ENCODE peak calls at places on chromosome X, in four cellular contexts. G, J, Y and I are unnamed samples.

GRCh38 chrX:131792356-131792749 is 230.7 kb upstream of the STK26 start:
- DNase-seq in J (no peak), Y (no peak), G (peak), I (peak)

GRCh38 chrX:118156953-118157608 is 40.5 kb upstream of the KLHL13 start:
- DNase-seq in Y (no peak), J (no peak), G (no peak), I (no peak)

GRCh38 chrX:17464196-17464595 is 89.2 kb downstream of the NHS start:
- DNase-seq in G (no peak), Y (no peak), J (no peak), I (no peak)

GRCh38 chrX:150926304-150926703 is 27.8 kb upstream of the CD99L2 start:
- DNase-seq in Y (no peak), G (no peak), J (no peak), I (no peak)

GRCh38 chrX:39705299-39705698 is 392.5 kb downstream of the BCOR start:
- DNase-seq in G (peak), Y (peak), J (peak), I (no peak)

GRCh38 chrX:133980832-133981588 is 4.4 kb downstream of the GPC3 start:
- DNase-seq in Y (no peak), J (no peak), G (no peak), I (no peak)

GRCh38 chrX:19846995-19847790 is 40.2 kb downstream of the SH3KBP1 start:
- DNase-seq in G (no peak), Y (no peak), J (no peak), I (no peak)

GRCh38 chrX:12981880-12982279 is 7.0 kb downstream of the TMSB4X start:
- DNase-seq in J (no peak), Y (no peak), G (no peak), I (no peak)

GRCh38 chrX:53317365-53318069 is 36.1 kb upstream of the IQSEC2 start:
- DNase-seq in J (no peak), Y (peak), G (peak), I (peak)

GRCh38 chrX:37678574-37678973 is 7.0 kb upstream of the XK start:
- DNase-seq in J (no peak), Y (no peak), G (no peak), I (no peak)

GRCh38 chrX:84188320-84188834 is 378 bp upstream of the RPS6KA6 start:
- DNase-seq in J (no peak), G (peak), Y (peak), I (peak)

GRCh38 chrX:132023896-132024386 is 839 bp downstream of the STK26 start:
- DNase-seq in Y (no peak), J (no peak), G (no peak), I (no peak)

GRCh38 chrX:23317799-23318724 is 16.6 kb upstream of the PTCHD1 start:
- DNase-seq in Y (no peak), G (no peak), J (no peak), I (no peak)

GRCh38 chrX:20481632-20482031 is 214.9 kb upstream of the RPS6KA3 start:
- DNase-seq in Y (no peak), G (no peak), J (no peak), I (no peak)

GRCh38 chrX:97039363-97040029 is 155.8 kb downstream of the RPA4 start:
- DNase-seq in G (no peak), J (no peak), Y (no peak), I (no peak)

GRCh38 chrX:148380614-148381561 is 119.5 kb upstream of the AFF2 start:
- DNase-seq in J (no peak), Y (no peak), G (no peak), I (no peak)

GRCh38 chrX:133706890-133707289 is 278.5 kb downstream of the GPC3 start:
- DNase-seq in Y (no peak), J (no peak), G (no peak), I (no peak)

GRCh38 chrX:147891886-147892285 is 19.8 kb upstream of the FMR1 start:
- DNase-seq in Y (no peak), G (no peak), J (no peak), I (no peak)

GRCh38 chrX:35122756-35123155 is 180.2 kb downstream of the FAM47B start:
- DNase-seq in J (no peak), Y (no peak), G (no peak), I (no peak)

GRCh38 chrX:34528081-34528480 is 129.0 kb downstream of the TMEM47 start:
- DNase-seq in J (no peak), Y (no peak), G (no peak), I (no peak)

GRCh38 chrX:36957425-36958328 is 50.5 kb upstream of the FAM47C start:
- DNase-seq in G (peak), J (no peak), Y (no peak), I (no peak)

GRCh38 chrX:110414679-110415439 is 56.2 kb downstream of the RTL9 start:
- DNase-seq in J (no peak), Y (no peak), G (no peak), I (no peak)

GRCh38 chrX:44428989-44429627 is 85.6 kb upstream of the EFHC2 start:
- DNase-seq in G (no peak), J (no peak), Y (no peak), I (no peak)

GRCh38 chrX:103367502-103367901 is 8.8 kb upstream of the BEX3 start:
- DNase-seq in J (no peak), Y (no peak), G (no peak), I (no peak)

GRCh38 chrX:14015294-14015693 is 14.4 kb downstream of the GEMIN8 start:
- DNase-seq in G (no peak), J (no peak), Y (no peak), I (no peak)

GRCh38 chrX:63754141-63754859 is 30.7 kb downstream of the ARHGEF9 start:
- DNase-seq in J (no peak), Y (no peak), G (no peak), I (no peak)

GRCh38 chrX:149504226-149504914 is 736 bp downstream of the IDS start:
- DNase-seq in J (no peak), Y (no peak), G (no peak), I (no peak)

GRCh38 chrX:135331525-135331924 is 22.2 kb downstream of the ETDC start:
- DNase-seq in Y (no peak), G (no peak), J (no peak), I (no peak)

GRCh38 chrX:96837808-96838207 is 45.9 kb upstream of the RPA4 start:
- DNase-seq in J (no peak), Y (no peak), G (no peak), I (no peak)

GRCh38 chrX:94830717-94831116 is 1156.7 kb downstream of the FAM133A start:
- DNase-seq in G (no peak), J (no peak), Y (no peak), I (no peak)

GRCh38 chrX:9670136-9670905 is 95.3 kb downstream of the GPR143 start:
- DNase-seq in Y (no peak), J (no peak), G (no peak), I (no peak)

GRCh38 chrX:146907391-146908240 is 93.1 kb upstream of the CXorf51A start:
- DNase-seq in G (peak), J (no peak), Y (no peak), I (no peak)

GRCh38 chrX:130770615-130771014 is 132.4 kb downstream of the ENOX2 start:
- DNase-seq in J (peak), Y (no peak), G (no peak), I (no peak)

GRCh38 chrX:125205084-125205917 is 114.4 kb upstream of the TEX13C start:
- DNase-seq in J (no peak), Y (peak), G (peak), I (peak)

DNA sequence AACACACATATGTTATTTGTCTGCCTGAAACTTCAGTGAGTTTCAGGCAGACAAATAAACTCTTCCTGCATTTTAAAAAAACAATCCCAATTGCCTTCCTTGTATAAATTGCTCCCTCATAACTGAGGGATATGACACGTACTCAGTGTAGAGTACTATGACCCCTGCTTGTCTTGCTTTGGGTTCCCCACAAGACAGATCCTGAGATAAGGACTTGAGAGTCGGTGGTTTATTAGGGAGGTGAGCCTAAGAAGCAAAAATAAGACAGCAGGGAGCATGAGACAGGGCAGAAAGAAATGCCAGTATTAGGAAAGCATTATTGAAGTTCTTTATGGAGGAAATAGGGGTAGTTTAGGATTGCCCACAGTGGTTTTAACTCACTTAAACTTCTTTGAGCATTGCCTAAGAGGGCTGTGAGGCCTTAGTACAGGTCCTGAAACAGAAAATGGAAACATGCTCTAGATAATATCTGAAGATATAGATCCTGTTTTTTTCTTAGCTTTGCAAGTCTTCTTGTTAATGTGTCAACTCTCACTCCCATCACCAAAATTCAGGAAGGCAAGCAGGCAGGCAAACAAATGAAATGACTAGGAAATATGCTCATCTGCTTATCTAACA is 33.7 kb downstream of the RTL3 start:
- DNase-seq in G (no peak), J (no peak), Y (no peak), I (no peak)
- H3K4me3 ChIP-seq in G (no peak), J (no peak), Y (no peak), I (no peak)

GRCh38 chrX:154458954-154459829 is 1.1 kb downstream of the PLXNA3 start:
- DNase-seq in Y (peak), G (peak), J (no peak), I (no peak)

GRCh38 chrX:154457491-154458115 is 478 bp upstream of the PLXNA3 start:
- DNase-seq in G (peak), Y (no peak), J (no peak), I (no peak)

GRCh38 chrX:154460326-154460725 is 2.2 kb downstream of the PLXNA3 start:
- DNase-seq in G (peak), J (no peak), Y (no peak), I (no peak)

GRCh38 chrX:154458116-154458953 is at the start of gene PLXNA3:
- DNase-seq in G (peak), J (no peak), Y (no peak), I (no peak)

GRCh38 chrX:154459843-154460242 is 1.8 kb downstream of the PLXNA3 start:
- DNase-seq in G (peak), J (no peak), Y (no peak), I (no peak)
- H3K4me3 ChIP-seq in G (no peak), J (no peak), Y (peak), I (no peak)

GRCh38 chrX:48933757-48934156 is 14.9 kb upstream of the PIM2 start:
- DNase-seq in G (no peak), Y (no peak), J (no peak), I (no peak)

GRCh38 chrX:48924270-48924669 is 5.4 kb upstream of the PIM2 start:
- DNase-seq in J (no peak), G (no peak), Y (no peak), I (no peak)

GRCh38 chrX:48923771-48924170 is 4.9 kb upstream of the PIM2 start:
- DNase-seq in Y (no peak), J (no peak), G (no peak), I (no peak)

GRCh38 chrX:48927125-48927524 is 8.3 kb upstream of the PIM2 start:
- DNase-seq in Y (no peak), J (no peak), G (no peak), I (no peak)

DNA sequence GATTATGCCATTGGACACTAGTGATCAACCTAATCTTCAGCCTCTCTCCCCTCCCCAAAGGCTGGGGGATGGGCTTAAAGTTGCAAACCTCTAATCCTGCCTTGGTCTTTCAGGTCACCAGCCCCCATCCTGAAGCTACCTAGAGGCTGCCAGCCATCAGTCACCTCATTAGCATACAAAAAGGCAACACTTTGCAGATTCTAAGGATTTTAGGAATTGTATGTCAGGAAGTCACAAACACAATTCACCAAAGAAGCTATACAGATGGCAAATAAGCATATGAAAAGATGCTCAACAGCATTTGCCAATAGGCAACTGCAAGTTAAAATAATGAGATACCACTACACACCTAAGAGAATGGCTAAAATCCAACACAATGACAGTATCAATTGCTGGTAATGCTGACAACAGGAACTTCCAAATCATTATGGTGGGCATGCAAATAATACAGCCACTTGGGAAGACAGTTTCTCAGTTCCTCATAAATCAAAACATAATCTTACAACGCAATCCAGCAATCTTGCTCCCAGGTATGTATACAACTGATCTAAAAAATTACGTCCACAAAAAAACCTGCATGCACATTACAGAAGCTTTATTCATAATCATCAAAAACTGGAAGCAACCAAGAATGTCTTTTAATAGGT is 9.0 kb upstream of the PIM2 start:
- DNase-seq in Y (no peak), G (no peak), J (no peak), I (no peak)
- H3K4me3 ChIP-seq in Y (no peak), G (no peak), J (no peak), I (no peak)

DNA sequence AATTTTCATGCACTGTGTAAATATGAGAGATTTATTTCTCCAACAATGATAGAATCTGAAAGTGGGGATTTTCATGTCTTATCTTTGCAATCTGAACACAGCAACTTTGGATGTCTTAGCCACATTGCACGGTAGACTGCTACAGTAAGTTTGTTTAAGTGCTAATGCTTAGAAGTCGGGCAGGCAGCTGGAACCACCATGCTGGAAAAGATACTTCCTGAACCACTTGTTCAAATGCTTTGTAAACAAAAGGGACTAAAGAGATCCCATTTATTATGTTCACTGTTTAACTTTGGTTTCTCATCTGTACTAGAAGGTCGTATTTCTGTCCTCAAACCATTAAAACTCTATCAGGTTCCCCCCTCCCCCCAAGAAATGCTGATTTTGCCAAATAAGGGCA is 555.9 kb upstream of the DIPK2B start:
- DNase-seq in G (no peak), J (no peak), Y (no peak), I (no peak)
- H3K4me3 ChIP-seq in G (no peak), J (no peak), Y (no peak), I (no peak)

GRCh38 chrX:119756926-119757635 is 1.3 kb upstream of the SOWAHD start:
- DNase-seq in G (no peak), J (no peak), Y (no peak), I (no peak)
- H3K4me3 ChIP-seq in G (no peak), J (peak), Y (no peak), I (no peak)

GRCh38 chrX:140765043-140765784 is 55.7 kb downstream of the LINC00632 start:
- DNase-seq in J (no peak), G (no peak), Y (no peak), I (no peak)
- H3K4me3 ChIP-seq in J (no peak), G (no peak), Y (peak), I (peak)

DNA sequence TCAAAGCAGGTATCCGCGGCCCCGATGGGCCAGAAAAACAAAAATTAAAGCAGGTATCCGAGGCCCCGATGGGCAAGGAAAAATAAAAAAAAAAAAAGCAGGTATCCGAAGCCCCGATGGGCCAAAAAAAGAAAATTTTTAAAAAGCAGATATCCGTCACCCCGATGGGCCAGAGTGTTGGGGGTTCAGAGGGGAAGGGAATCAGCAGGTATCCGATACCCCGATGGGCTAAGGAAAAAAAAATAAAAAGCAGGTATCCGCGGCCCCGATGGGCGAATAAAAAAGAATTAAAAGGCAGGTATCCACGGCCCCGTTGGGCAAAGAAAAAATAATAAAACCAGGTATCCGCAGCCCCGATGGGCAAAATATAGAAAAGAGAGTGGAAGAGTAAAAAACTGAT is 289.0 kb downstream of the CHIC1 start:
- DNase-seq in G (no peak), J (no peak), Y (no peak), I (no peak)
- H3K4me3 ChIP-seq in G (peak), J (no peak), Y (no peak), I (peak)